ENCODE peak calls at places on chromosomes 13 and 19, in six cellular contexts. Y is osteocyte, U is cardiac muscle cell, D is tibial nerve, T is AG10803, W is cardiac fibroblast. G is an unnamed sample.

GRCh38 chr19:29525901-29526729 is at the start of gene VSTM2B:
- DNase-seq in U (no peak), D (no peak), W (no peak), Y (no peak), T (no peak), G (no peak)

GRCh38 chr19:1117654-1118053 is 13.9 kb downstream of the GPX4 start:
- DNase-seq in T (no peak), W (no peak), D (no peak), Y (no peak), U (no peak), G (no peak)

GRCh38 chr19:5711713-5712161 is 8.2 kb downstream of the LONP1 start:
- DNase-seq in Y (peak), W (no peak), D (no peak), T (no peak), U (no peak), G (no peak)

GRCh38 chr13:51793570-51794273 is 10.2 kb downstream of the DHRS12 start:
- DNase-seq in U (no peak), D (no peak), W (peak), Y (no peak), T (peak), G (peak)

GRCh38 chr13:30892966-30893365 is 13.1 kb upstream of the MEDAG start:
- DNase-seq in U (peak), D (no peak), W (peak), Y (no peak), T (peak), G (peak)

GRCh38 chr19:8566855-8567254 is 10.4 kb downstream of the MYO1F start:
- DNase-seq in T (peak), U (no peak), D (no peak), Y (no peak), W (no peak), G (no peak)

GRCh38 chr19:27744926-27745844 is 1467.8 kb downstream of the UQCRFS1 start:
- DNase-seq in T (peak), D (no peak), Y (peak), U (no peak), W (no peak), G (peak)

GRCh38 chr19:18895038-18895827 is 725 bp downstream of the CERS1 start:
- DNase-seq in U (peak), W (peak), T (peak), Y (peak), D (no peak), G (peak)

GRCh38 chr19:50332264-50333038 is 3.3 kb upstream of the KCNC3 start:
- DNase-seq in Y (no peak), U (peak), D (no peak), T (no peak), W (no peak), G (no peak)

GRCh38 chr19:18110833-18111232 is 13.3 kb downstream of the MAST3 start:
- DNase-seq in U (no peak), Y (no peak), T (no peak), W (no peak), D (no peak), G (no peak)

GRCh38 chr13:43237616-43238015 is 214.2 kb downstream of the DNAJC15 start:
- DNase-seq in T (no peak), W (no peak), D (no peak), U (no peak), Y (no peak), G (no peak)

GRCh38 chr13:20826810-20827560 is 53.2 kb upstream of the EEF1AKMT1 start:
- DNase-seq in U (no peak), D (no peak), W (peak), T (peak), Y (no peak), G (peak)

GRCh38 chr13:47455581-47455980 is 545.5 kb downstream of the SUCLA2 start:
- DNase-seq in U (peak), T (peak), W (peak), Y (no peak), D (no peak), G (peak)
- TF ChIP-seq CTCF in U (peak), T (peak), W (peak), Y (no peak), D (no peak), G (peak)

DNA sequence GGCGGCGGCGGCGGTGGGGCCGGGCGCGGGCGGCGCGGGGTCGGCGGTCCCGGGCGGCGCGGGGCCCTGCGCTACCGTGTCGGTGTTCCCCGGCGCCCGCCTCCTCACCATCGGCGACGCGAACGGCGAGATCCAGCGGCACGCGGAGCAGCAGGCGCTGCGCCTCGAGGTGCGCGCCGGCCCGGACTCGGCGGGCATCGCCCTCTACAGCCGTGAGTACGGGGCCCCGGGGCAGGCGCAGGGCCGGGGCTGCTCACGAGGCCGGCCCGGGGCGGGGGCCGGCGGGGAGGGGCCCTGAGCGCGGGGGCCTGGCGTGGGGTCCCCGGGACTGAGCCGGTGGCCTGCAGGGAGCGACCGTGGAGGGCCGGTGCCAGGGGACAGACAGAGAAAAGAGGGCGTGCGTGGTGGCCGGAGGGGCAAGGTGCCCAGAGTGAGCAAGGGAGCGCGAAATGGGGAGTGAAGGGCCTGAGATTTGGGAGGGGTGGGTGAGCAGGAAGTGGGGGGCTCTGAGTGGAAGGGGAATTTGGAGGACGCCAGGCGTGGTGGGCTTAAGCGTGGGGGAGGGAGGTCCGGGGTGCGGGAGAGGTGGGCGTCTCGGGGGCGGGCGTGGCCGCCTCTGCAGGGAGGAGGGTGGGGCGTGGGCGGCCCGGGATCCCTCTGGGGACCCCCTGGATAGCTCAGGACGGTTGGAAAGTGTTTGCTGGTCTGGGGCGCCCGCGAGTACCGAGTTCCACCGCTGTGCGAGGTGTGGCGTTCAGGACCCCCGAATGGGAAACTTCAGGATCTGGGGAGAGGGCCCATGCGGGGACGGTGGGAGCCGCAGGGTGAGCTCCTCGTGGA is 578 bp downstream of the CARM1 start:
- DNase-seq in U (peak), W (no peak), Y (no peak), D (no peak), T (no peak), G (no peak)
- TF ChIP-seq CTCF in U (peak), W (peak), Y (no peak), D (peak), T (peak), G (peak)

DNA sequence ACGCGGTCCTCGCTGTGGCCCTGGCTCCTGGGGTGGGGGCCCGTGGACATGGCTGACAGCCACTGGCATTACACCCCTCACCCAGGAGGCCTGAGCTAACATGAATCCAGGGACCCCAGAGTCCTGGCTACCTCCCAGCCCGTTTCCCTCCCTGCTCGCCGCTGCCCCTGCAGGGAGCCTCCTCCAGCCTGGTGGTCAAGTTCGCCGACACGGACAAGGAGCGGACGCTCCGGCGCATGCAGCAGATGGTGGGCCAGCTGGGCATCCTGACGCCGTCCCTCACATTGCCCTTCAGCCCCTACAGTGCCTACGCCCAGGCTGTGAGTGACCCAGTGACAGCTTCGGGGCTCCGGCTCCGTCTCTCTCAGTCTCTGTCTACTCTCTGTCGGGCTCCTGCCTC is 56.6 kb downstream of the CELF5 start:
- DNase-seq in Y (no peak), U (no peak), T (no peak), W (no peak), D (no peak), G (no peak)
- TF ChIP-seq CTCF in Y (no peak), U (no peak), T (no peak), W (no peak), D (no peak), G (no peak)

GRCh38 chr19:35055715-35056179 is 14.2 kb downstream of the HPN start:
- DNase-seq in D (no peak), W (no peak), U (no peak), T (no peak), Y (no peak), G (no peak)
- TF ChIP-seq CTCF in D (no peak), W (no peak), U (no peak), T (no peak), Y (peak), G (peak)

GRCh38 chr13:44739539-44739938 is 163.4 kb upstream of the TSC22D1 start:
- DNase-seq in T (peak), Y (no peak), W (no peak), U (no peak), D (no peak), G (no peak)

GRCh38 chr13:44734204-44734707 is 158.1 kb upstream of the TSC22D1 start:
- DNase-seq in D (no peak), Y (no peak), T (peak), W (peak), U (no peak), G (peak)

GRCh38 chr13:44738463-44738862 is 162.3 kb upstream of the TSC22D1 start:
- DNase-seq in D (no peak), Y (no peak), W (no peak), U (no peak), T (no peak), G (no peak)

GRCh38 chr13:44735806-44736205 is 159.7 kb upstream of the TSC22D1 start:
- DNase-seq in U (no peak), W (no peak), D (no peak), T (no peak), Y (no peak), G (no peak)

DNA sequence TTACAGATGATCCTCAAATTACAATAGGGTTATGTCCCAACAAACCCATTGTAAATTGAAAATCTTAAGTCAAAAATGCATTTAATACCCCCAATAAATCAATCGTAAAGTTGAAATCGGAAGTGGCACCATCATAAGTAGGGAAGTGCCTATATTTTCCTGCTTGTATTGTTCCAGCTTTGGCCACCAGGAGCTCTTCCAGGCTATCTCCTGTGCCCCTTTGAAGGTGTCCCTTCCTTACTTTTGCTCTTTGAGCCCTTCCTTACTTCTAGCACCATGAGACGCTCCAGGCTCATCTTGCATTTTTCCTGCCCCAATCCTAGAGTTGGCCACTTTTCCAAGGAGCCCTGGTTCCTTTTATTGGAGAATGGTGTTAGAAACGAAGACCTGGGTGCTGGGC is 163.0 kb upstream of the TSC22D1 start:
- DNase-seq in T (no peak), D (no peak), W (no peak), U (no peak), Y (no peak), G (no peak)
- TF ChIP-seq CTCF in T (peak), D (no peak), W (peak), U (peak), Y (no peak), G (no peak)

GRCh38 chr19:14096272-14096992 is 5.9 kb upstream of the SAMD1 start:
- DNase-seq in W (no peak), D (no peak), T (no peak), Y (no peak), U (no peak), G (no peak)
- TF ChIP-seq CTCF in W (no peak), D (no peak), T (peak), Y (no peak), U (peak), G (no peak)

GRCh38 chr19:54477650-54478049 is 4.6 kb upstream of the CDC42EP5 start:
- DNase-seq in U (no peak), W (no peak), D (no peak), Y (no peak), T (no peak), G (no peak)

GRCh38 chr19:54475706-54476105 is 2.6 kb upstream of the CDC42EP5 start:
- DNase-seq in W (no peak), U (no peak), D (no peak), Y (no peak), T (no peak), G (no peak)

GRCh38 chr19:54480048-54480447 is 7.0 kb upstream of the CDC42EP5 start:
- DNase-seq in U (no peak), W (no peak), D (no peak), T (no peak), Y (no peak), G (no peak)

GRCh38 chr19:54481326-54481930 is 8.3 kb upstream of the CDC42EP5 start:
- DNase-seq in U (peak), D (no peak), T (peak), W (peak), Y (no peak), G (no peak)

DNA sequence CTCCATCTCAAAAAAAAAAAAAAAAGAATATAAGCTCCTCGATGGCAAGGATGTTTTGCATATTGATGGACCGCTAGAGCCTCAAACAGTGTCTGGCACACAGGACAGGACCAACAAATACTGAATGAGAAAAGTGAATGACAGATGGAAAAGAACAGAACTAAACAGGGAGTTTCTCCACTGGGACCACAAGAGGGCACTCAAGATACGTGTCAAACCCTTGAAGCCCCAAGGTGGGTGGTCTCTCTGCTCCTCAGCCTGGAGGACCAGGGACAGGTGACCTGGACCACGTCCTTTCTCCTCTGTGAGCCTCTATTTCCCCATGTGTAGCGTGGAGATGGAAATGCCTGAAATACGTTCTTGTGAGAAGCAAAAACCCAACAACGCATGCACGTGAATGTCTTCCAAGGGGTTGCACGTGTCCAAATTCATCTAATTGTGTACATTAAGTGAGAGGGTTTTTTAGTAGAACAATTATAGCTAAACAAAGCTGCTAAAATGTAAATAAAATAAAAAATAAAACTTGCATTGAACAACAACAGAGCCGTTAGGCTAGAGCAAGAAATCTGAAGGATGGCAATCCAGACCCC is 5.7 kb upstream of the CDC42EP5 start:
- DNase-seq in W (peak), D (no peak), U (peak), Y (no peak), T (peak), G (no peak)
- TF ChIP-seq CTCF in W (peak), D (peak), U (peak), Y (peak), T (peak), G (peak)

GRCh38 chr19:53703361-53703760 is 71.6 kb downstream of the DPRX start:
- DNase-seq in Y (no peak), U (no peak), D (no peak), T (no peak), W (no peak), G (no peak)

GRCh38 chr19:53704011-53704410 is 72.2 kb downstream of the DPRX start:
- DNase-seq in U (no peak), D (no peak), T (no peak), W (no peak), Y (no peak), G (no peak)

DNA sequence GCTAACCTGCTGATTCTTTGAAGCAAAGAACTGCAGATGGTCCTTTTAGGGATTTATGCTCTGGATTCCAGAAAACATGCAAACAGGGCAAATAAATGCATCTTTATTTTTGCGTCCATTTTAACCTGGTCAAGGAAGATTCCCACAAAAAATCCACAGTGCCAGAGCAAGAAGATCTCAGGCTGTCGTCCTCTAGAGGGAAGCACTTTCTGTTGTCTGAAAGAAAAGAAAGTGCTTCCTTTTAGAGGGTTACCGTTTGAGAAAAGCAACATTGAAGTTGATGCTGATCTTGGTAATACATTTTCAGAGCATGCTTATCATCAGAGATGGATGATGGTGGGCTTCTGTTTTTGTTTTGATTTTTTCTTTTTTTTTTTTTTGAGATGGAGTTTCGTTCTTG is 75.5 kb downstream of the DPRX start:
- DNase-seq in T (no peak), W (no peak), D (no peak), U (no peak), Y (no peak), G (no peak)
- TF ChIP-seq CTCF in T (no peak), W (no peak), D (no peak), U (no peak), Y (no peak), G (no peak)